ENCODE peak calls at places on chromosome 20, in ten cellular contexts. D is astrocyte; J is HAP-1; X is NCI-H345; A is fibroblast of the conjunctiva; T is ACHN; B is GM13976; I is fibroblast of mammary gland; K is stimulated activated CD8-positive, alpha-beta memory T cell treated with anti-CD3 and anti-CD28 coated beads, Interleukin-4, amount 100 ng/mL, for 24 hours; W is head of caudate nucleus. E is an unnamed sample.

GRCh38 chr20:63738687-63739128 is 868 bp upstream of the SLC2A4RG start:
- DNase-seq in A (no peak), D (no peak), W (no peak), K (no peak), X (no peak), T (peak), I (peak), J (no peak), B (peak), E (peak)

GRCh38 chr20:51366155-51366886 is 176.2 kb downstream of the NFATC2 start:
- DNase-seq in W (no peak), I (peak), J (no peak), K (no peak), T (peak), A (peak), D (peak), B (no peak), X (no peak), E (peak)

GRCh38 chr20:58818585-58819285 is 32.0 kb downstream of the GNAS-AS1 start:
- DNase-seq in K (peak), J (no peak), X (no peak), D (peak), B (no peak), A (peak), I (no peak), T (no peak), W (no peak), E (peak)

GRCh38 chr20:57262244-57263126 is 4.0 kb downstream of the BMP7 start:
- DNase-seq in I (no peak), X (no peak), K (no peak), J (peak), A (no peak), T (no peak), W (no peak), D (no peak), B (no peak), E (no peak)

GRCh38 chr20:64011366-64011779 is 24.6 kb upstream of the C20orf204 start:
- DNase-seq in J (no peak), W (no peak), T (no peak), I (no peak), D (no peak), B (no peak), A (no peak), K (no peak), X (no peak), E (no peak)

GRCh38 chr20:45994761-45995160 is 13.9 kb upstream of the MMP9 start:
- DNase-seq in I (no peak), X (no peak), J (no peak), B (no peak), T (no peak), K (no peak), A (no peak), D (no peak), W (no peak), E (no peak)

GRCh38 chr20:36555248-36555647 is 13.9 kb downstream of the MYL9 start:
- DNase-seq in K (no peak), J (no peak), B (no peak), A (no peak), W (no peak), D (no peak), X (no peak), T (no peak), I (no peak), E (no peak)

GRCh38 chr20:39876974-39877615 is 811.9 kb downstream of the MAFB start:
- DNase-seq in A (no peak), B (no peak), J (no peak), I (no peak), X (peak), D (peak), T (no peak), W (no peak), K (no peak), E (no peak)

GRCh38 chr20:7379206-7379605 is 561.1 kb downstream of the HAO1 start:
- DNase-seq in X (no peak), I (no peak), A (no peak), D (no peak), W (no peak), B (no peak), J (no peak), K (no peak), T (no peak), E (no peak)

GRCh38 chr20:32707691-32708581 is 34.2 kb upstream of the C20orf203 start:
- DNase-seq in X (no peak), J (peak), B (no peak), K (no peak), W (no peak), A (no peak), D (peak), I (no peak), T (no peak), E (no peak)

GRCh38 chr20:14921546-14921945 is 584.1 kb upstream of the FLRT3 start:
- DNase-seq in W (no peak), J (no peak), T (no peak), B (no peak), K (no peak), A (peak), X (no peak), I (peak), D (peak), E (no peak)

GRCh38 chr20:45111799-45112471 is 3.0 kb downstream of the WFDC5 start:
- DNase-seq in B (no peak), D (no peak), T (peak), W (no peak), X (no peak), K (no peak), J (peak), I (no peak), A (no peak), E (no peak)

GRCh38 chr20:49567421-49568256 is at the start of gene PTGIS:
- DNase-seq in T (peak), A (no peak), X (no peak), I (no peak), K (no peak), B (no peak), D (no peak), J (no peak), W (no peak), E (peak)

GRCh38 chr20:23631226-23631822 is 6.4 kb downstream of the CST3 start:
- DNase-seq in B (no peak), I (no peak), D (no peak), J (no peak), X (no peak), A (no peak), W (no peak), T (no peak), K (no peak), E (no peak)

GRCh38 chr20:38883081-38883980 is 42.9 kb upstream of the FAM83D start:
- DNase-seq in K (no peak), W (peak), D (no peak), A (no peak), B (no peak), I (peak), J (no peak), X (peak), T (no peak), E (no peak)

GRCh38 chr20:25085756-25086495 is 4.0 kb upstream of the VSX1 start:
- DNase-seq in D (no peak), I (no peak), X (no peak), A (no peak), J (no peak), B (no peak), K (no peak), W (no peak), T (no peak), E (no peak)

GRCh38 chr20:39395478-39396291 is 433.5 kb downstream of the DHX35 start:
- DNase-seq in T (no peak), A (no peak), D (no peak), J (no peak), K (no peak), X (no peak), B (no peak), I (peak), W (no peak), E (no peak)

GRCh38 chr20:38961530-38962043 is 557 bp upstream of the DHX35 start:
- DNase-seq in T (no peak), X (no peak), B (no peak), W (peak), D (no peak), J (peak), I (no peak), K (peak), A (no peak), E (no peak)

GRCh38 chr20:23230766-23231385 is 119.7 kb upstream of the NXT1 start:
- DNase-seq in W (no peak), T (no peak), B (no peak), A (no peak), K (no peak), X (no peak), J (no peak), I (no peak), D (no peak), E (no peak)

GRCh38 chr20:25044660-25045342 is 13.1 kb downstream of the ACSS1 start:
- DNase-seq in B (no peak), W (peak), D (no peak), I (no peak), K (no peak), X (no peak), J (no peak), A (no peak), T (no peak), E (no peak)

GRCh38 chr20:43711098-43711654 is 15.6 kb downstream of the GTSF1L start:
- DNase-seq in T (no peak), W (no peak), I (no peak), J (no peak), K (no peak), B (no peak), A (no peak), X (no peak), D (no peak), E (no peak)

GRCh38 chr20:5766085-5766764 is 16.0 kb downstream of the SHLD1 start:
- DNase-seq in A (no peak), I (no peak), W (peak), D (no peak), J (no peak), K (no peak), X (no peak), T (no peak), B (no peak), E (no peak)

GRCh38 chr20:56974499-56975250 is 291.8 kb downstream of the BMP7 start:
- DNase-seq in J (peak), A (peak), I (peak), T (peak), B (peak), X (peak), K (no peak), D (peak), W (peak), E (peak)

GRCh38 chr20:47377122-47377722 is 20.7 kb upstream of the ZMYND8 start:
- DNase-seq in W (no peak), A (no peak), I (no peak), T (no peak), B (no peak), D (no peak), K (no peak), X (no peak), J (no peak), E (no peak)

GRCh38 chr20:33753763-33754162 is 22.0 kb downstream of the ZNF341 start:
- DNase-seq in A (no peak), B (no peak), D (peak), X (no peak), K (no peak), T (no peak), I (peak), J (no peak), W (no peak), E (no peak)

GRCh38 chr20:38726849-38727601 is 2.7 kb downstream of the SLC32A1 start:
- DNase-seq in B (peak), X (no peak), J (peak), I (peak), D (no peak), W (peak), A (no peak), K (peak), T (no peak), E (peak)

GRCh38 chr20:4435210-4435609 is 286.5 kb upstream of the PRND start:
- DNase-seq in K (no peak), W (no peak), J (no peak), D (peak), B (no peak), A (peak), T (no peak), X (no peak), I (peak), E (no peak)

GRCh38 chr20:5279661-5280060 is 37.1 kb downstream of the PROKR2 start:
- DNase-seq in I (no peak), J (no peak), W (no peak), B (no peak), K (no peak), A (no peak), D (no peak), T (no peak), X (no peak), E (no peak)

GRCh38 chr20:64164123-64164836 is at the start of gene MYT1:
- DNase-seq in X (peak), B (no peak), A (no peak), K (no peak), J (no peak), I (no peak), W (peak), D (no peak), T (no peak), E (no peak)

GRCh38 chr20:9736373-9736772 is 102.5 kb downstream of the PAK5 start:
- DNase-seq in I (no peak), J (no peak), A (no peak), K (no peak), D (no peak), W (no peak), B (no peak), T (no peak), X (no peak), E (no peak)

GRCh38 chr20:775679-776135 is 7.4 kb upstream of the SLC52A3 start:
- DNase-seq in I (no peak), K (no peak), B (peak), W (no peak), T (no peak), D (no peak), X (no peak), A (no peak), J (no peak), E (no peak)

GRCh38 chr20:58017237-58017969 is 211.1 kb downstream of the ANKRD60 start:
- DNase-seq in J (no peak), W (peak), I (no peak), B (no peak), T (peak), A (no peak), X (no peak), D (peak), K (no peak), E (no peak)

GRCh38 chr20:36236786-36237121 is 476 bp downstream of the AAR2 start:
- DNase-seq in D (no peak), B (no peak), J (no peak), I (no peak), W (no peak), K (no peak), A (no peak), X (no peak), T (peak), E (no peak)

GRCh38 chr20:36644713-36645109 is 1.3 kb downstream of the SLA2 start:
- DNase-seq in B (no peak), T (no peak), D (no peak), J (no peak), W (no peak), X (no peak), I (no peak), K (peak), A (no peak), E (no peak)

GRCh38 chr20:10495173-10495572 is 60.1 kb downstream of the SLX4IP start:
- DNase-seq in T (no peak), W (no peak), I (no peak), B (no peak), X (no peak), J (no peak), A (no peak), K (no peak), D (no peak), E (no peak)

GRCh38 chr20:23255658-23256385 is 94.8 kb upstream of the NXT1 start:
- DNase-seq in J (no peak), T (no peak), W (no peak), X (peak), I (no peak), A (no peak), D (no peak), K (no peak), B (no peak), E (no peak)

GRCh38 chr20:46049190-46049589 is 20.2 kb downstream of the SLC12A5 start:
- DNase-seq in A (no peak), I (no peak), T (no peak), K (no peak), D (no peak), B (no peak), J (no peak), W (no peak), X (no peak), E (no peak)

GRCh38 chr20:39935921-39936320 is 753.1 kb downstream of the MAFB start:
- DNase-seq in J (no peak), W (no peak), T (no peak), I (peak), A (no peak), D (no peak), K (no peak), B (no peak), X (no peak), E (no peak)

E was measured in cardiac muscle cell.